ENCODE peak calls at places on chromosomes 4 and X, in five cellular contexts. E, S, J, T and B are unnamed samples. For H3K4me1, the result is how much of the 10 kb centered on the place peaks cover.

GRCh38 chr4:107780665-107781064 is 44.1 kb upstream of the SGMS2 start:
- DNase-seq in E (peak), S (no peak), J (no peak), T (no peak), B (no peak)

GRCh38 chr4:73761856-73762255 is 21.5 kb downstream of the CXCL8 start:
- DNase-seq in E (no peak), S (no peak), J (no peak), T (no peak), B (no peak)

GRCh38 chr4:150625033-150625432 is 43.1 kb downstream of the MAB21L2 start:
- DNase-seq in E (no peak), S (no peak), J (no peak), T (no peak), B (no peak)

GRCh38 chr4:138003248-138003647 is 238.9 kb downstream of the SLC7A11 start:
- DNase-seq in E (no peak), S (no peak), J (no peak), T (no peak), B (no peak)

GRCh38 chr4:18535948-18536347 is 514.4 kb upstream of the LCORL start:
- DNase-seq in E (no peak), S (no peak), J (no peak), T (no peak), B (no peak)

GRCh38 chr4:121717680-121718237 is 21.0 kb upstream of the ANXA5 start:
- DNase-seq in E (no peak), S (no peak), J (no peak), T (no peak), B (no peak)

GRCh38 chrX:130834149-130834548 is 68.9 kb downstream of the ENOX2 start:
- DNase-seq in E (no peak), S (no peak), J (no peak), T (no peak), B (no peak)

GRCh38 chr4:17597517-17597916 is 16.9 kb upstream of the MED28 start:
- DNase-seq in E (peak), S (no peak), J (peak), T (no peak), B (no peak)

GRCh38 chr4:176393306-176394013 is 73.7 kb downstream of the SPCS3 start:
- DNase-seq in E (no peak), S (no peak), J (no peak), T (no peak), B (no peak)

GRCh38 chrX:130024127-130024526 is 41.7 kb downstream of the BCORL1 start:
- DNase-seq in E (peak), S (peak), J (peak), T (peak), B (peak)

GRCh38 chr4:10727140-10727880 is 42.7 kb upstream of the CLNK start:
- DNase-seq in E (no peak), S (no peak), J (no peak), T (no peak), B (no peak)

GRCh38 chr4:102754044-102754443 is 6.7 kb downstream of the MANBA start:
- DNase-seq in E (no peak), S (no peak), J (no peak), T (no peak), B (no peak)

GRCh38 chr4:147481577-147482109 is 746 bp downstream of the EDNRA start:
- DNase-seq in E (no peak), S (no peak), J (no peak), T (no peak), B (no peak)

GRCh38 chrX:120755066-120755846 is 120.4 kb downstream of the CT47B1 start:
- DNase-seq in E (peak), S (no peak), J (no peak), T (no peak), B (no peak)

GRCh38 chr4:8468746-8469535 is 28.4 kb downstream of the TRMT44 start:
- DNase-seq in E (peak), S (peak), J (peak), T (peak), B (no peak)

GRCh38 chrX:152520653-152521052 is 69.5 kb upstream of the GABRA3 start:
- DNase-seq in E (peak), S (no peak), J (no peak), T (no peak), B (no peak)

GRCh38 chr4:153649572-153649991 is 34.5 kb upstream of the TLR2 start:
- DNase-seq in E (peak), S (no peak), J (no peak), T (no peak), B (no peak)

GRCh38 chrX:123993326-123993725 is 31.8 kb downstream of the STAG2 start:
- DNase-seq in E (no peak), S (no peak), J (no peak), T (no peak), B (no peak)

GRCh38 chr4:168723569-168723968 is 226.7 kb downstream of the PALLD start:
- DNase-seq in E (no peak), S (no peak), J (no peak), T (no peak), B (no peak)

GRCh38 chrX:21883258-21883657 is 27.5 kb downstream of the YY2 start:
- DNase-seq in E (peak), S (no peak), J (no peak), T (peak), B (no peak)

GRCh38 chr4:7020290-7020689 is 22.9 kb upstream of the TADA2B start:
- DNase-seq in E (no peak), S (no peak), J (no peak), T (no peak), B (no peak)

GRCh38 chr4:128308986-128309385 is 21.4 kb upstream of the PGRMC2 start:
- DNase-seq in E (no peak), S (no peak), J (no peak), T (no peak), B (no peak)

GRCh38 chr4:136103616-136104015 is 1428.7 kb downstream of the PCDH18 start:
- DNase-seq in E (no peak), S (no peak), J (no peak), T (no peak), B (no peak)

GRCh38 chr4:75658881-75659280 is 14.3 kb downstream of the G3BP2 start:
- DNase-seq in E (no peak), S (no peak), J (no peak), T (no peak), B (no peak)

GRCh38 chrX:103878466-103879151 is 46.6 kb upstream of the RAB9B start:
- DNase-seq in E (no peak), S (no peak), J (no peak), T (no peak), B (no peak)

GRCh38 chr4:25481648-25482047 is 104.6 kb downstream of the ANAPC4 start:
- DNase-seq in E (no peak), S (no peak), J (no peak), T (no peak), B (no peak)

GRCh38 chr4:105122334-105122733 is 24.3 kb upstream of the TET2 start:
- DNase-seq in E (peak), S (no peak), J (no peak), T (no peak), B (no peak)

GRCh38 chr4:156598138-156598681 is 373.4 kb downstream of the PDGFC start:
- DNase-seq in E (no peak), S (no peak), J (no peak), T (no peak), B (no peak)

GRCh38 chrX:39253551-39253950 is 452.3 kb downstream of the MID1IP1 start:
- DNase-seq in E (no peak), S (no peak), J (no peak), T (no peak), B (no peak)

GRCh38 chr4:65535128-65535527 is 135.2 kb downstream of the EPHA5 start:
- DNase-seq in E (no peak), S (no peak), J (no peak), T (no peak), B (no peak)

GRCh38 chr4:30495261-30496050 is 224.7 kb upstream of the PCDH7 start:
- DNase-seq in E (no peak), S (no peak), J (no peak), T (no peak), B (no peak)

DNA sequence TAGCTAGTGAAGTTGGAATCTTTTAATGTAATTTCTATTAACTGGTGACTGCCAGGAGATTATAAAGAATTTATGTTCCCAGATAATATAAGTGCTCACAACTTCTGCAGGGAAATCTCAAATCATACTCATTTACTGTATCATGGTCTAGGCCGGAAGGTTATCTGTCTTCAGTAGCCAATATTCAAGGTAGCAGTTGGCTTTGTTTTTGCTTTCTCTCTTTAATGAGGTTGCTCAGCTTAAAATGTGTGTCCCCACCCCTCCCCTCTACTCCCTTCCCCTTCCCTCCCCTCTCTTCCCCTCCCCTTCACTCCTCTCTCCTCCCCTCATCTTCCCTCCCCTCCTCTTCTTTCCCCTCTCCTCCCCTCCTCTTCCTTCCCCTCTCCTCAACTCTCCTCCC is 117.6 kb downstream of the HPGD start:
- DNase-seq in E (no peak), S (no peak), J (no peak), T (no peak), B (no peak)
- TF ChIP-seq POLR2AphosphoS5 in E (no peak), S (no peak), J (no peak), T (no peak), B (no peak)

GRCh38 chr4:13547563-13548041 is 3.3 kb upstream of the NKX3-2 start:
- DNase-seq in E (no peak), S (no peak), J (peak), T (peak), B (no peak)
- H3K4me1 ChIP-seq in E (under half), S (half or more), J (under half), T (half or more), B (under half)

GRCh38 chr4:152643153-152644035 is 36.4 kb downstream of the TMEM154 start:
- DNase-seq in E (peak), S (no peak), J (no peak), T (no peak), B (no peak)
- TF ChIP-seq EP300 in E (no peak), S (no peak), J (no peak), T (no peak), B (no peak)

GRCh38 chr4:15163284-15163645 is 161.0 kb downstream of the CPEB2 start:
- DNase-seq in E (no peak), S (no peak), J (no peak), T (no peak), B (no peak)
- TF ChIP-seq POLR2AphosphoS5 in E (no peak), S (no peak), J (no peak), T (no peak), B (no peak)

GRCh38 chr4:15774020-15774420 is 4.1 kb upstream of the CD38 start:
- DNase-seq in E (no peak), S (no peak), J (no peak), T (no peak), B (no peak)

GRCh38 chr4:15765910-15766703 is 12.0 kb upstream of the CD38 start:
- DNase-seq in E (no peak), S (no peak), J (no peak), T (no peak), B (no peak)

GRCh38 chr4:15766821-15767220 is 11.3 kb upstream of the CD38 start:
- DNase-seq in E (no peak), S (no peak), J (no peak), T (no peak), B (no peak)

GRCh38 chr4:15769202-15769601 is 8.9 kb upstream of the CD38 start:
- DNase-seq in E (no peak), S (no peak), J (no peak), T (no peak), B (no peak)

GRCh38 chr4:15771419-15772058 is 6.6 kb upstream of the CD38 start:
- DNase-seq in E (no peak), S (no peak), J (no peak), T (no peak), B (no peak)
- H3K4me1 ChIP-seq in E (under half), S (under half), J (under half), T (under half), B (under half)

GRCh38 chr4:144355809-144356757 is 215.6 kb upstream of the GYPA start:
- DNase-seq in E (peak), S (no peak), J (no peak), T (no peak), B (no peak)
- TF ChIP-seq EP300 in E (no peak), S (no peak), J (no peak), T (no peak), B (no peak)

GRCh38 chr4:39617534-39617933 is 21.1 kb downstream of the SMIM14 start:
- DNase-seq in E (no peak), S (no peak), J (no peak), T (no peak), B (no peak)

GRCh38 chr4:39613093-39613656 is 25.5 kb downstream of the SMIM14 start:
- DNase-seq in E (no peak), S (no peak), J (no peak), T (no peak), B (no peak)

GRCh38 chr4:39609454-39609911 is 29.2 kb downstream of the SMIM14 start:
- DNase-seq in E (no peak), S (no peak), J (no peak), T (no peak), B (no peak)

GRCh38 chr4:39616651-39617050 is 22.0 kb downstream of the SMIM14 start:
- DNase-seq in E (no peak), S (no peak), J (no peak), T (no peak), B (no peak)

GRCh38 chr4:39614487-39615162 is 24.0 kb downstream of the SMIM14 start:
- DNase-seq in E (no peak), S (no peak), J (no peak), T (no peak), B (no peak)
- TF ChIP-seq POLR2AphosphoS5 in E (no peak), S (peak), J (no peak), T (peak), B (no peak)

DNA sequence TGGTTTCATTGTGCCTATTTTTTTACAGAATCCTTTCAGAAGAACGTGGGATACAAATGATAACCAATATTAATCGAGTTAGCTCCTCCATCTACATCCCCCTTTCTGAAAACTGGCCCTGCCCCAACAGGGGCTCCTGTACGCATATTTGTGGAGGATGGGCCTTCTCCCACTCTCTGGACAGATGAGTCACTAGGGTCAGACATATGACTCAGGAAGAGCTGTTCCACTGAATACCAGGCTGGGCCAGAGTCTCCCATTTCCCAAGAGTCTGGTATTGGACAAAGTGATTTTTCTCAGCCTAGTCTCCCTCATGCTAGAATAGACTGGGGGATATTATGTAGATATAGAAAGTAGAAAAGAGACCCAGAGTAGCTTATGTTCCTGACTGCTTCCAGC is 142.4 kb downstream of the TSPAN5 start:
- DNase-seq in E (peak), S (no peak), J (no peak), T (no peak), B (no peak)
- H3K4me1 ChIP-seq in E (under half), S (under half), J (half or more), T (under half), B (under half)